ENCODE peak calls at places on chromosomes 12 and 14, in five cellular contexts. K is LoVo, H is hypothalamus, E is left cardiac atrium, R is ovary. T is an unnamed sample.

GRCh38 chr12:82299617-82300016 is 58.6 kb downstream of the CCDC59 start:
- DNase-seq in H (no peak), K (no peak), R (no peak), E (no peak), T (no peak)

GRCh38 chr12:12272869-12273268 is 6.0 kb upstream of the LRP6 start:
- DNase-seq in R (no peak), K (no peak), H (no peak), E (no peak), T (no peak)

GRCh38 chr12:59742831-59743230 is 147.0 kb downstream of the SLC16A7 start:
- DNase-seq in E (no peak), K (no peak), R (no peak), H (no peak), T (no peak)

GRCh38 chr12:14931791-14932560 is 6.4 kb downstream of the ERP27 start:
- DNase-seq in E (no peak), R (no peak), H (no peak), K (peak; percentile 30), T (no peak)

GRCh38 chr14:100396266-100396795 is 73.2 kb downstream of the SLC25A47 start:
- DNase-seq in E (no peak), K (no peak), R (no peak), H (no peak), T (no peak)

GRCh38 chr12:43736921-43737440 is 21.6 kb downstream of the PUS7L start:
- DNase-seq in R (no peak), H (no peak), E (no peak), K (no peak), T (no peak)

GRCh38 chr14:100868621-100869370 is 34.7 kb downstream of the RTL1 start:
- DNase-seq in H (no peak), E (peak; percentile 17), K (no peak), R (peak; percentile 19), T (no peak)

GRCh38 chr12:90366286-90366685 is 588.7 kb downstream of the CCER1 start:
- DNase-seq in E (no peak), R (no peak), H (no peak), K (no peak), T (no peak)

GRCh38 chr12:118377891-118378470 is 1.6 kb downstream of the SUDS3 start:
- DNase-seq in K (peak; percentile 72), H (no peak), E (peak; percentile 54), R (peak; percentile 56), T (peak; percentile 66)

GRCh38 chr12:9922429-9922828 is 9.7 kb downstream of the CLEC2A start:
- DNase-seq in H (no peak), K (no peak), R (no peak), E (no peak), T (no peak)

GRCh38 chr12:122834921-122835692 is at the start of gene HIP1R:
- DNase-seq in K (peak; percentile 79), E (no peak), R (peak; percentile 57), H (no peak), T (peak; percentile 46)

GRCh38 chr14:38108681-38109080 is 99.0 kb upstream of the SSTR1 start:
- DNase-seq in H (no peak), K (no peak), E (no peak), R (no peak), T (no peak)

GRCh38 chr12:46494424-46494823 is 121.9 kb upstream of the SLC38A2 start:
- DNase-seq in E (no peak), K (peak; percentile 23), H (no peak), R (no peak), T (no peak)

T was measured in immature natural killer cell.